ENCODE peak calls at places on chromosomes 2 and 18, in six cellular contexts. I is Panc1, X is sigmoid colon, Q is body of pancreas, K is tibial artery, J is transverse colon. Y is an unnamed sample.
A peak's percentile ranks its signal among the peaks of the same experiment; 100 is the strongest.

GRCh38 chr18:5582054-5582453 is 38.3 kb upstream of the EPB41L3 start:
- DNase-seq in I (no peak), X (no peak), Q (no peak), K (no peak), J (no peak), Y (no peak)

GRCh38 chr2:191228861-191229260 is 16.3 kb upstream of the MYO1B start:
- DNase-seq in I (no peak), X (no peak), Q (peak; percentile 69), K (no peak), J (peak; percentile 17), Y (no peak)

GRCh38 chr2:38666578-38666926 is 638 bp downstream of the GALM start:
- DNase-seq in I (no peak), X (no peak), Q (no peak), K (no peak), J (peak; percentile 78), Y (no peak)

GRCh38 chr18:22591231-22591630 is 173.5 kb upstream of the CTAGE1 start:
- DNase-seq in I (no peak), X (no peak), Q (no peak), K (no peak), J (no peak), Y (no peak)

GRCh38 chr2:127082974-127083373 is 24.0 kb downstream of the BIN1 start:
- DNase-seq in I (no peak), X (no peak), Q (no peak), K (no peak), J (no peak), Y (no peak)

GRCh38 chr18:37661478-37661877 is 95.9 kb upstream of the CELF4 start:
- DNase-seq in I (no peak), X (no peak), Q (no peak), K (no peak), J (no peak), Y (no peak)

GRCh38 chr2:30359644-30360167 is 87.3 kb upstream of the LCLAT1 start:
- DNase-seq in I (no peak), X (peak; percentile 90), Q (peak; percentile 55), K (peak; percentile 94), J (peak; percentile 21), Y (peak; percentile 63)

GRCh38 chr2:9095690-9096089 is 92.2 kb upstream of the MBOAT2 start:
- DNase-seq in I (no peak), X (no peak), Q (no peak), K (peak; percentile 84), J (peak; percentile 60), Y (no peak)

GRCh38 chr2:226561962-226562361 is 237.7 kb downstream of the IRS1 start:
- DNase-seq in I (no peak), X (no peak), Q (peak; percentile 57), K (no peak), J (no peak), Y (no peak)

GRCh38 chr2:164808776-164809175 is 32.8 kb downstream of the COBLL1 start:
- DNase-seq in I (no peak), X (no peak), Q (no peak), K (no peak), J (no peak), Y (no peak)

GRCh38 chr2:227643990-227644551 is 22.5 kb upstream of the SCYGR5 start:
- DNase-seq in I (no peak), X (no peak), Q (no peak), K (no peak), J (no peak), Y (no peak)

GRCh38 chr2:191555092-191555742 is 122.7 kb upstream of the NABP1 start:
- DNase-seq in I (peak; percentile 73), X (peak; percentile 89), Q (peak; percentile 86), K (peak; percentile 85), J (peak; percentile 88), Y (peak; percentile 79)

GRCh38 chr2:20617892-20618467 is 32.9 kb downstream of the HS1BP3 start:
- DNase-seq in I (peak; percentile 36), X (peak; percentile 100), Q (peak; percentile 98), K (peak; percentile 100), J (peak; percentile 92), Y (peak; percentile 99)

GRCh38 chr2:100818606-100819364 is 1.2 kb upstream of the NPAS2 start:
- DNase-seq in I (no peak), X (peak; percentile 85), Q (peak; percentile 89), K (peak; percentile 89), J (peak; percentile 71), Y (peak; percentile 59)

GRCh38 chr2:239055756-239056493 is 208.0 kb downstream of the TWIST2 start:
- DNase-seq in I (no peak), X (peak; percentile 39), Q (no peak), K (no peak), J (no peak), Y (no peak)

GRCh38 chr2:64644240-64645013 is 9.3 kb downstream of the SERTAD2 start:
- DNase-seq in I (peak; percentile 53), X (peak; percentile 92), Q (peak; percentile 66), K (peak; percentile 85), J (peak; percentile 72), Y (peak; percentile 84)

GRCh38 chr18:61992923-61993322 is 100.1 kb upstream of the RNF152 start:
- DNase-seq in I (no peak), X (no peak), Q (no peak), K (no peak), J (no peak), Y (no peak)

GRCh38 chr2:217694296-217694695 is 308.5 kb downstream of the TNS1 start:
- DNase-seq in I (no peak), X (no peak), Q (no peak), K (no peak), J (no peak), Y (no peak)

GRCh38 chr2:1623906-1624445 is 120.3 kb downstream of the PXDN start:
- DNase-seq in I (no peak), X (peak; percentile 56), Q (no peak), K (no peak), J (no peak), Y (no peak)

GRCh38 chr2:240622631-240623235 is 2.5 kb upstream of the GPR35 start:
- DNase-seq in I (no peak), X (peak; percentile 63), Q (peak; percentile 25), K (peak; percentile 62), J (peak; percentile 48), Y (no peak)

GRCh38 chr2:224060783-224061482 is 21.8 kb upstream of the SERPINE2 start:
- DNase-seq in I (no peak), X (no peak), Q (no peak), K (no peak), J (no peak), Y (no peak)

GRCh38 chr2:53859354-53860159 is at the start of gene GPR75:
- DNase-seq in I (no peak), X (no peak), Q (peak; percentile 54), K (no peak), J (no peak), Y (peak; percentile 20)

GRCh38 chr2:136135924-136136906 is 18.3 kb upstream of the CXCR4 start:
- DNase-seq in I (no peak), X (no peak), Q (no peak), K (no peak), J (peak; percentile 71), Y (no peak)

GRCh38 chr2:216008387-216008786 is 5.0 kb downstream of the MREG start:
- DNase-seq in I (no peak), X (no peak), Q (no peak), K (no peak), J (no peak), Y (no peak)

GRCh38 chr2:212337036-212337435 is 201.6 kb downstream of the ERBB4 start:
- DNase-seq in I (no peak), X (no peak), Q (no peak), K (no peak), J (no peak), Y (no peak)

GRCh38 chr2:108377411-108377810 is 343 bp upstream of the SULT1C4 start:
- DNase-seq in I (no peak), X (no peak), Q (no peak), K (no peak), J (no peak), Y (no peak)

GRCh38 chr18:3773303-3773702 is 323.3 kb downstream of the TGIF1 start:
- DNase-seq in I (no peak), X (no peak), Q (no peak), K (no peak), J (no peak), Y (no peak)
- TF ChIP-seq CTCF in I (no peak), X (no peak), Q (peak; percentile 43), K (no peak), J (no peak), Y (no peak)

GRCh38 chr2:167140767-167141166 is 252.5 kb downstream of the XIRP2 start:
- DNase-seq in I (peak; percentile 69), X (no peak), Q (peak; percentile 44), K (no peak), J (no peak), Y (no peak)
- H3K36me3 ChIP-seq in I (no peaks in the 10 kb centered on the region), X (no peaks in the 10 kb centered on the region), Q (no peaks in the 10 kb centered on the region), K (no peaks in the 10 kb centered on the region), J (no peaks in the 10 kb centered on the region), Y (no peaks in the 10 kb centered on the region)

DNA sequence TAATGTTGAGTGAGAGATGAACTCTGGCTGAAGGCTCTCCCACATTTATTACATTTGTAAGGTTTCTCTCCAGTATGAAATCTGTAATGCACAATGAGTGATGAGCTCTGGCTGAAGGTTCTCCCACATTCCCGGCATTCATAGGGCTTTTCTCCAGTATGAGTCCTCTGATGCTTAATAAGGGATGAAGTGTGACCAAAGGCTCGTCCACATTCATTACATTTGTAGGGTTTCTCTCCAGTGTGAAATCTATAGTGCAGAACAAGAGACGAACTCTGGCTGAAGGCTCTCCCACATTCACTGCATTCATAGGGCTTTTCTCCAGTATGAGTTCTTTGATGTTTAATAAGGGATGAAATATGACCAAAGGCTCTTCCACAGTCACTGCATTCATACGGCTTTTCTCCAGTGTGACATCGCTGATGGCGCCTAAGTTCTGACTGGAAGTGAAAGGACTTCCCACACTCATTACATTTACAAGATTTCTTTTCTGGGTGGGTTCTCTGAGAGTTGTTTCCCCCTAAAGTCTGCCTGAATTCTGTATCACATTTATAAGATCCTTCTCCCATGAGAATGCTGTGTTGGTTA is 10.2 kb downstream of the ZNF514 start:
- DNase-seq in I (no peak), X (no peak), Q (no peak), K (no peak), J (no peak), Y (no peak)
- H3K9me3 ChIP-seq in I (peaks cover 92% of the 10 kb centered on the region), X (peaks cover 21% of the 10 kb centered on the region), Q (peaks cover 71% of the 10 kb centered on the region), K (peaks cover 67% of the 10 kb centered on the region), J (peaks cover 82% of the 10 kb centered on the region), Y (no peaks in the 10 kb centered on the region)

GRCh38 chr2:26237868-26238267 is 6.6 kb downstream of the HADHA start:
- DNase-seq in I (no peak), X (no peak), Q (no peak), K (no peak), J (no peak), Y (no peak)

GRCh38 chr2:26229595-26229994 is 14.8 kb downstream of the HADHA start:
- DNase-seq in I (no peak), X (no peak), Q (no peak), K (no peak), J (no peak), Y (no peak)

GRCh38 chr2:26230806-26231205 is 13.6 kb downstream of the HADHA start:
- DNase-seq in I (no peak), X (no peak), Q (no peak), K (no peak), J (no peak), Y (no peak)

GRCh38 chr2:26238301-26238958 is 6.0 kb downstream of the HADHA start:
- DNase-seq in I (no peak), X (no peak), Q (peak; percentile 55), K (no peak), J (no peak), Y (no peak)

DNA sequence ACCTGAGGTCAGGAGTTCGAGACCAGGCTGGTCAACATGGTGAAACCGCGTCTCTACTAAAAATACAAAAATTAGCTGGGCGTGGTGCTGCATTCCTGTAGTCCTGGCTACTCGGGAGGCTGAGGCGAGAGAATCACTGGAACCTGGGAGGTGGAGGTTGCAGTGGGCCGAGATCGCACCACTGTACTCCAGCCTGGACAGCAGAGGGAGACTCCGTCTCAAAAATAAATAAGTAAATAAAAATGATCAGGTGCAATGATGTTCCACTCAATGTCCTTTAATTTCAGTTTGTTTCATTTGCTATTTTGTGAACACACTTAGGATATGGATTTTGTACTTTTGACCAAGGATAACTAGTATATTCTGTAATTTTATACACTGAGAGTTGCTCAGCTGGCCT is 9.3 kb downstream of the HADHA start:
- DNase-seq in I (no peak), X (no peak), Q (no peak), K (no peak), J (no peak), Y (no peak)
- TF ChIP-seq CTCF in I (peak; percentile 57), X (no peak), Q (peak; percentile 46), K (peak; percentile 24), J (no peak), Y (no peak)